ENCODE peak calls at places on chromosome X, in six cellular contexts. U is IMR-90; X is ovary; A is CD8-positive, alpha-beta T cell; C is hepatocyte; F is heart left ventricle. B is an unnamed sample.

GRCh38 chrX:148871422-148872152 is 371.2 kb downstream of the AFF2 start:
- DNase-seq in C (no peak), F (no peak), A (no peak), X (no peak), U (peak), B (no peak)

GRCh38 chrX:106903291-106903820 is at the start of gene RIPPLY1:
- DNase-seq in A (no peak), X (no peak), C (no peak), F (no peak), U (no peak), B (no peak)

GRCh38 chrX:2714551-2714950 is 23.5 kb downstream of the CD99 start:
- DNase-seq in C (no peak), U (no peak), A (no peak), X (no peak), F (no peak), B (no peak)

GRCh38 chrX:18353931-18354368 is 538 bp downstream of the SCML2 start:
- DNase-seq in F (no peak), U (no peak), A (no peak), C (peak), X (peak), B (no peak)

GRCh38 chrX:111467896-111468295 is 43.5 kb upstream of the SERTM2 start:
- DNase-seq in C (peak), X (no peak), U (no peak), A (no peak), F (peak), B (no peak)

GRCh38 chrX:71604141-71604540 is 14.2 kb downstream of the CXCR3 start:
- DNase-seq in A (no peak), X (no peak), F (no peak), C (no peak), U (peak), B (no peak)

GRCh38 chrX:19772306-19772705 is 115.1 kb downstream of the SH3KBP1 start:
- DNase-seq in U (peak), A (no peak), C (no peak), F (no peak), X (peak), B (no peak)

GRCh38 chrX:71993371-71993770 is 82.7 kb downstream of the NHSL2 start:
- DNase-seq in F (no peak), U (no peak), A (no peak), C (no peak), X (no peak), B (no peak)

GRCh38 chrX:42119076-42119475 is 195.7 kb upstream of the CASK start:
- DNase-seq in U (peak), X (no peak), C (peak), A (no peak), F (no peak), B (no peak)

GRCh38 chrX:1392376-1393130 is 640 bp upstream of the SLC25A6 start:
- DNase-seq in U (peak), A (no peak), F (peak), X (peak), C (peak), B (peak)

GRCh38 chrX:107731831-107732502 is 43.6 kb downstream of the TSC22D3 start:
- DNase-seq in X (peak), C (peak), U (peak), A (no peak), F (peak), B (peak)

GRCh38 chrX:9928083-9928482 is 39.1 kb upstream of the CLDN34 start:
- DNase-seq in C (no peak), X (no peak), U (peak), F (no peak), A (no peak), B (no peak)

GRCh38 chrX:10617964-10618342 is 2.4 kb downstream of the MID1 start:
- DNase-seq in U (peak), C (no peak), F (no peak), X (no peak), A (no peak), B (no peak)

GRCh38 chrX:38500886-38501285 is 60.5 kb upstream of the TSPAN7 start:
- DNase-seq in F (no peak), C (no peak), U (no peak), X (no peak), A (no peak), B (no peak)

GRCh38 chrX:68647156-68647957 is at the start of gene STARD8:
- DNase-seq in C (peak), X (peak), A (no peak), U (peak), F (peak), B (peak)

GRCh38 chrX:131841496-131842410 is 181.3 kb upstream of the STK26 start:
- DNase-seq in X (no peak), A (no peak), F (peak), U (peak), C (peak), B (no peak)
- H3K4me3 ChIP-seq in X (no peak), A (no peak), F (no peak), U (no peak), C (no peak), B (no peak)

DNA sequence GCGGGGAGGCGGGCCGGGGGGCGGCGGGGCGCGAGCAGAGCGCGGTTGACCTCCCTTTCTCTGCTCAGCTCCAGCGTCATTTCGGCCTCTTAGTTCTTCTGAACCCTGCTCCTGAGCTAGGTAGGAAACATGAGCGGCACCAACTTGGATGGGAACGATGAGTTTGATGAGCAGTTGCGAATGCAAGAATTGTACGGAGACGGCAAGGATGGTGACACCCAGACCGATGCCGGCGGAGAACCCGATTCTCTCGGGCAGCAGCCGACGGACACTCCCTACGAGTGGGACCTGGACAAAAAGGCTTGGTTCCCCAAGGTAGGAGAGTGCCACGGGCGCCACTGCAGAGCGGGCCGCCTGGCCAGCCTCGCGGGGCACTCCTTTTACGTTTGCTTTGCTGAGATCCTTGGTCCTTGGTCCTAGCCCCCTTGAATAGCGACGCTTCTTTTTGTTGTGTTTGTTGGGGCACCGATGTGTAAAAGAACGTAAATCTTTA is at the start of gene HTATSF1:
- DNase-seq in U (no peak), F (no peak), X (no peak), C (no peak), A (no peak), B (no peak)
- H3K27ac ChIP-seq in U (peak), F (peak), X (peak), C (peak), A (peak), B (peak)

GRCh38 chrX:137428777-137429564 is 137.0 kb upstream of the ZIC3 start:
- DNase-seq in X (no peak), A (no peak), F (no peak), C (no peak), U (no peak), B (no peak)

GRCh38 chrX:137430301-137430700 is 135.6 kb upstream of the ZIC3 start:
- DNase-seq in U (no peak), A (no peak), X (no peak), C (no peak), F (no peak), B (no peak)

GRCh38 chrX:137431693-137432488 is 134.0 kb upstream of the ZIC3 start:
- DNase-seq in A (no peak), X (no peak), F (no peak), C (no peak), U (no peak), B (no peak)

GRCh38 chrX:137430984-137431475 is 134.9 kb upstream of the ZIC3 start:
- DNase-seq in U (no peak), F (no peak), C (no peak), X (no peak), A (no peak), B (no peak)

GRCh38 chrX:137432609-137433008 is 133.3 kb upstream of the ZIC3 start:
- DNase-seq in F (no peak), C (no peak), A (no peak), U (no peak), X (no peak), B (no peak)
- TF ChIP-seq CTCF in F (no peak), C (peak), A (no peak), U (no peak), X (no peak), B (peak)

GRCh38 chrX:34659575-34659974 is 2.5 kb upstream of the TMEM47 start:
- DNase-seq in A (no peak), U (no peak), X (no peak), F (no peak), C (no peak), B (no peak)
- H3K4me3 ChIP-seq in A (no peak), U (no peak), X (no peak), F (no peak), C (no peak), B (no peak)

GRCh38 chrX:13223868-13224555 is 95.8 kb downstream of the ATXN3L start:
- DNase-seq in F (no peak), A (no peak), C (peak), U (peak), X (no peak), B (no peak)
- H3K27ac ChIP-seq in F (peak), A (no peak), C (peak), U (peak), X (no peak), B (no peak)

GRCh38 chrX:79588233-79588632 is 221.1 kb upstream of the ITM2A start:
- DNase-seq in C (no peak), F (no peak), X (no peak), A (no peak), U (no peak), B (no peak)

DNA sequence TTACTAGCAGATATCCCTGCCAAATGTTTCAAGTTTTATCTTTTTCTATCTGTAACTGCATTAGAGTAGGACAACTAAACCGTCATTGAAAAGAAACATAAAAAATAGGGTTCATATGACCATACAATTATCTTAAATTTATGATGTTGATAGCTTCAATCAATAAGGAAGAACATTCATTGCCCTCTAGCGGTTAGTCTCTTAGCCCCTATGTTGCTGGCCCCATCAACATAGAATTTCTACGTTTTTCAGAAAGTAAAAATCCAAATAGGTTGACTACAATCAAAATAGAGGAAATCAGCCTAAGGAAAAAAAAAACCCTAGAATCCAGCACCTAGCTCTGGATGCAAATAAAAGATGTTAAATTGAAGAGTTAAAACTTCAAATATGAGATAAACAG is 225.1 kb upstream of the ITM2A start:
- DNase-seq in F (no peak), C (no peak), A (no peak), U (no peak), X (no peak), B (no peak)
- TF ChIP-seq CTCF in F (no peak), C (no peak), A (no peak), U (peak), X (no peak), B (peak)

DNA sequence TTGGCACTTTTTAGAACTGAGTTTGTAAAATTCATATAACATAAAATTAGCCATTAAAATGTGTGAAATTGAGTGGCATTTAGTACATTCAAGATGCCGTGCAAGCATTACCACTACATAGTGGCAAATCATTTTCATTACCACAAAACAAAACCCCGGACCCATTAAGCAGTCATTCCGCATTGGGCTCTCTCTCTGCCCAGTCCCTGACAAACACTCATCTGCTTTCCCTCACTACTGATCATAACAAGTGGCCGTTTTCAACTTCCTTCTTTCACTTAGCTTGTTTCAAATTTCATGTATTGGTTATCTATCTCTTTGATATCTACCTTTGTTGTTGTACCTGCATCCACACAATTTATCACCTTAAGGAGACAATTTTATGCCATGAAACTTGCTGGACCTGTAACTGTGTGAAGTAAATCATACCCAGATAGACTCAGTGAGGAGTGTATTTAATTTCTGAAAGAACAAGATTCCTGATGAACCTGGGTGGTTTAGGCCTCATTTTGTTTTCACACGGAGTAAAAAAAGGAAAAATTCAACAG is 202.1 kb downstream of the OR13H1 start:
- DNase-seq in U (no peak), A (no peak), F (no peak), C (no peak), X (no peak), B (no peak)
- H3K4me3 ChIP-seq in U (no peak), A (no peak), F (no peak), C (no peak), X (no peak), B (peak)

B was measured in right lobe of liver.